ENCODE peak calls at places on chromosomes 3 and 15, in seven cellular contexts. M is mesendoderm, Q is sigmoid colon, P is cardiac muscle cell, T is uterus, Y is psoas muscle, E is H9. B is an unnamed sample.

GRCh38 chr3:16140894-16141285 is 33.6 kb upstream of the GALNT15 start:
- DNase-seq in M (no peak), Q (no peak), P (no peak), T (no peak), Y (no peak), E (no peak), B (no peak)

GRCh38 chr15:74006774-74007639 is 12.5 kb downstream of the PML start:
- DNase-seq in M (no peak), Q (peak; percentile 75), P (no peak), T (peak; percentile 64), Y (no peak), E (no peak), B (no peak)

GRCh38 chr15:63971427-63971805 is 74.9 kb downstream of the DAPK2 start:
- DNase-seq in M (peak; percentile 54), Q (no peak), P (no peak), T (no peak), Y (peak; percentile 73), E (peak; percentile 30), B (no peak)

GRCh38 chr15:90184786-90185704 is 16.1 kb upstream of the SEMA4B start:
- DNase-seq in M (peak; percentile 56), Q (peak; percentile 85), P (peak; percentile 71), T (peak; percentile 61), Y (peak; percentile 82), E (peak; percentile 76), B (no peak)

GRCh38 chr3:10655131-10655530 is 149.7 kb upstream of the ATP2B2 start:
- DNase-seq in M (no peak), Q (no peak), P (no peak), T (no peak), Y (no peak), E (peak; percentile 47), B (no peak)

GRCh38 chr3:195060531-195061385 is 210.2 kb downstream of the XXYLT1 start:
- DNase-seq in M (no peak), Q (peak; percentile 59), P (no peak), T (no peak), Y (peak; percentile 42), E (no peak), B (no peak)

GRCh38 chr3:119375106-119375505 is 80.9 kb downstream of the ARHGAP31 start:
- DNase-seq in M (no peak), Q (no peak), P (no peak), T (no peak), Y (no peak), E (no peak), B (no peak)

GRCh38 chr3:197891-198491 is 1.4 kb downstream of the CHL1 start:
- DNase-seq in M (peak; percentile 12), Q (no peak), P (peak; percentile 12), T (no peak), Y (no peak), E (peak; percentile 28), B (no peak)

GRCh38 chr15:94174399-94174802 is 57.0 kb upstream of the MCTP2 start:
- DNase-seq in M (no peak), Q (no peak), P (no peak), T (no peak), Y (no peak), E (no peak), B (no peak)

GRCh38 chr3:194489736-194490612 is 3.2 kb upstream of the ATP13A3 start:
- DNase-seq in M (no peak), Q (no peak), P (no peak), T (no peak), Y (no peak), E (no peak), B (no peak)

GRCh38 chr3:129121016-129121791 is 400 bp downstream of the RAB43 start:
- DNase-seq in M (peak; percentile 59), Q (no peak), P (peak; percentile 30), T (no peak), Y (no peak), E (no peak), B (no peak)

GRCh38 chr3:5489536-5489935 is 302.0 kb downstream of the EDEM1 start:
- DNase-seq in M (no peak), Q (no peak), P (no peak), T (no peak), Y (no peak), E (no peak), B (no peak)

GRCh38 chr15:57387011-57387410 is 10.7 kb downstream of the CGNL1 start:
- DNase-seq in M (no peak), Q (no peak), P (no peak), T (no peak), Y (no peak), E (no peak), B (no peak)
- H3K4me1 ChIP-seq in M (peaks cover 25% of the 10 kb centered on the region), Q (peaks cover 48% of the 10 kb centered on the region), P (peaks cover 60% of the 10 kb centered on the region), T (peaks cover 13% of the 10 kb centered on the region), Y (no peaks in the 10 kb centered on the region), E (peaks cover 27% of the 10 kb centered on the region), B (peaks cover 15% of the 10 kb centered on the region)

GRCh38 chr15:77017091-77017660 is 22.2 kb downstream of the PSTPIP1 start:
- DNase-seq in M (no peak), Q (no peak), P (no peak), T (no peak), Y (peak; percentile 15), E (no peak), B (no peak)
- H3K4me1 ChIP-seq in M (no peaks in the 10 kb centered on the region), Q (no peaks in the 10 kb centered on the region), P (no peaks in the 10 kb centered on the region), T (no peaks in the 10 kb centered on the region), Y (no peaks in the 10 kb centered on the region), E (no peaks in the 10 kb centered on the region), B (no peaks in the 10 kb centered on the region)

DNA sequence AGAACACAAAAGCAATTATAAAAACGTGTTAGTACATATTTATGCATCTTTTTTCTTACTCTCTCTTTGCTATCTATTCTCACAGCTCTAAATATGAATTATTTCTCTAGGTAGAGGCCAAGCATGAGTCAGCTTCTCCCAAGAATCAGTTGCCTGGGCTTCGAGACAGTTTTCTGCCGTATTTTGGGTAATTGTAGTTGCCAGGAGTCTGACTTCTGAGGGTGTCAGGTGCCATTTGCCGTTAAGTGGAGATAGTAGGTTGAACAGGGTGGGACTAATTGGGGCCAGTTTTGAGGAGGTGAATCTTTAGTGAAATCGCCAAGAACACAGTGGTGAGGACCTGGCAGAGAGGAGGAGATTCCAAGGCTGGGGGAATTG is 7.8 kb upstream of the NRROS start:
- DNase-seq in M (no peak), Q (no peak), P (no peak), T (no peak), Y (no peak), E (no peak), B (no peak)
- H3K4me1 ChIP-seq in M (peaks cover 3% of the 10 kb centered on the region), Q (peaks cover 27% of the 10 kb centered on the region), P (peaks cover 8% of the 10 kb centered on the region), T (no peaks in the 10 kb centered on the region), Y (peaks cover 6% of the 10 kb centered on the region), E (peaks cover 2% of the 10 kb centered on the region), B (peaks cover 7% of the 10 kb centered on the region)

GRCh38 chr15:71276355-71276665 is 161.0 kb downstream of the THSD4 start:
- DNase-seq in M (no peak), Q (no peak), P (no peak), T (no peak), Y (no peak), E (no peak), B (no peak)
- H3K4me1 ChIP-seq in M (no peaks in the 10 kb centered on the region), Q (peaks cover 14% of the 10 kb centered on the region), P (peaks cover 17% of the 10 kb centered on the region), T (no peaks in the 10 kb centered on the region), Y (peaks cover 8% of the 10 kb centered on the region), E (no peaks in the 10 kb centered on the region), B (no peaks in the 10 kb centered on the region)

GRCh38 chr3:71060536-71060935 is 523.0 kb downstream of the FOXP1 start:
- DNase-seq in M (no peak), Q (no peak), P (no peak), T (no peak), Y (no peak), E (no peak), B (no peak)
- H3K4me1 ChIP-seq in M (peaks cover 2% of the 10 kb centered on the region), Q (peaks cover 65% of the 10 kb centered on the region), P (peaks cover 59% of the 10 kb centered on the region), T (no peaks in the 10 kb centered on the region), Y (peaks cover 49% of the 10 kb centered on the region), E (peaks cover 4% of the 10 kb centered on the region), B (peaks cover 5% of the 10 kb centered on the region)

GRCh38 chr15:57611119-57611518 is 19.4 kb downstream of the MYZAP start:
- DNase-seq in M (peak; percentile 33), Q (no peak), P (no peak), T (no peak), Y (no peak), E (no peak), B (no peak)
- H3K4me1 ChIP-seq in M (no peaks in the 10 kb centered on the region), Q (peaks cover 47% of the 10 kb centered on the region), P (peaks cover 37% of the 10 kb centered on the region), T (peaks cover 3% of the 10 kb centered on the region), Y (peaks cover 5% of the 10 kb centered on the region), E (peaks cover 2% of the 10 kb centered on the region), B (no peaks in the 10 kb centered on the region)

GRCh38 chr3:66586853-66587252 is 86.0 kb upstream of the LRIG1 start:
- DNase-seq in M (no peak), Q (no peak), P (no peak), T (no peak), Y (no peak), E (no peak), B (no peak)

GRCh38 chr3:66581261-66581660 is 80.4 kb upstream of the LRIG1 start:
- DNase-seq in M (no peak), Q (no peak), P (no peak), T (no peak), Y (no peak), E (no peak), B (no peak)

GRCh38 chr3:66585696-66586095 is 84.9 kb upstream of the LRIG1 start:
- DNase-seq in M (no peak), Q (no peak), P (no peak), T (no peak), Y (no peak), E (no peak), B (no peak)

GRCh38 chr3:66582721-66583141 is 81.9 kb upstream of the LRIG1 start:
- DNase-seq in M (no peak), Q (no peak), P (no peak), T (no peak), Y (no peak), E (no peak), B (no peak)

GRCh38 chr3:66583646-66584045 is 82.8 kb upstream of the LRIG1 start:
- DNase-seq in M (no peak), Q (no peak), P (no peak), T (no peak), Y (no peak), E (no peak), B (no peak)
- H3K4me1 ChIP-seq in M (no peaks in the 10 kb centered on the region), Q (peaks cover 10% of the 10 kb centered on the region), P (no peaks in the 10 kb centered on the region), T (no peaks in the 10 kb centered on the region), Y (no peaks in the 10 kb centered on the region), E (no peaks in the 10 kb centered on the region), B (peaks cover 2% of the 10 kb centered on the region)

B was measured in iPS DF 6.9.